ENCODE peak calls at places on chromosomes 3 and 15, in four cellular contexts. H is CD4-positive, alpha-beta memory T cell; V is tibial artery; G is AG04450. I is an unnamed sample.

GRCh38 chr3:194672876-194673275 is 885 bp upstream of the LSG1 start:
- DNase-seq in H (no peak), V (no peak), G (no peak), I (no peak)

GRCh38 chr3:179450321-179450720 is 949 bp downstream of the GNB4 start:
- DNase-seq in G (no peak), H (no peak), V (no peak), I (no peak)

GRCh38 chr15:31397851-31398661 is 71.4 kb downstream of the KLF13 start:
- DNase-seq in G (no peak), H (no peak), V (no peak), I (no peak)

GRCh38 chr15:38652183-38652794 is 87.7 kb upstream of the RASGRP1 start:
- DNase-seq in G (no peak), H (no peak), V (no peak), I (no peak)

GRCh38 chr3:156787926-156788663 is 38.1 kb upstream of the LEKR1 start:
- DNase-seq in V (no peak), G (peak; percentile 79), H (no peak), I (no peak)

GRCh38 chr15:29685156-29686078 is 136.9 kb downstream of the TJP1 start:
- DNase-seq in G (no peak), V (no peak), H (no peak), I (no peak)

GRCh38 chr3:12638105-12638504 is 25.8 kb downstream of the RAF1 start:
- DNase-seq in G (no peak), V (no peak), H (no peak), I (no peak)

GRCh38 chr15:26879770-26880169 is 12.9 kb downstream of the GABRA5 start:
- DNase-seq in H (no peak), G (no peak), V (no peak), I (no peak)

GRCh38 chr3:132803889-132804288 is 81.7 kb upstream of the NPHP3 start:
- DNase-seq in H (no peak), G (no peak), V (no peak), I (no peak)

GRCh38 chr15:32872606-32873291 is 154.9 kb downstream of the GREM1 start:
- DNase-seq in G (peak; percentile 91), V (peak; percentile 68), H (no peak), I (no peak)
- H3K27ac ChIP-seq in G (peak overlapping the region; percentile 97), V (peak overlapping the region; percentile 62), H (no peak overlapping the region), I (no peak overlapping the region)

DNA sequence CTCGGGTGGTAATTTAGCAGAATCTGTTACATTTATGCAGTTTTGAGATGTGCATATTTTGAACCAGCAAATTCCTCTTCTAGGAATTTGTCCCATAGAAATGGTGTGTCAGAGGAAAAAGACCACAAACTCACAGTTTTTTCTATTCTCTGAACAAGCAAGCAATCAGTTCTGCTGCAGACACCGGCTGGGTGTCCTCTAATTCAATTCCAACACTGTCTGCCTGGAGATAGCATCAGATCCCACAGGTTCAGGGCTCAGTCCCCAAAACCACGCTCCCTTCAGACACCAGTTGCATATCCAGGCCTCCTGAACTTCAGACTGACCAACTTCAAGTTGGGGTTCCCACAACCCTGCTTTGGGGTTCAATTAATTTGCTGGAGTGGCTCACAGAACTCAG is 36.5 kb downstream of the APH1B start:
- DNase-seq in G (no peak), V (no peak), H (no peak), I (no peak)
- H3K27ac ChIP-seq in G (no peak overlapping the region), V (no peak overlapping the region), H (no peak overlapping the region), I (no peak overlapping the region)

DNA sequence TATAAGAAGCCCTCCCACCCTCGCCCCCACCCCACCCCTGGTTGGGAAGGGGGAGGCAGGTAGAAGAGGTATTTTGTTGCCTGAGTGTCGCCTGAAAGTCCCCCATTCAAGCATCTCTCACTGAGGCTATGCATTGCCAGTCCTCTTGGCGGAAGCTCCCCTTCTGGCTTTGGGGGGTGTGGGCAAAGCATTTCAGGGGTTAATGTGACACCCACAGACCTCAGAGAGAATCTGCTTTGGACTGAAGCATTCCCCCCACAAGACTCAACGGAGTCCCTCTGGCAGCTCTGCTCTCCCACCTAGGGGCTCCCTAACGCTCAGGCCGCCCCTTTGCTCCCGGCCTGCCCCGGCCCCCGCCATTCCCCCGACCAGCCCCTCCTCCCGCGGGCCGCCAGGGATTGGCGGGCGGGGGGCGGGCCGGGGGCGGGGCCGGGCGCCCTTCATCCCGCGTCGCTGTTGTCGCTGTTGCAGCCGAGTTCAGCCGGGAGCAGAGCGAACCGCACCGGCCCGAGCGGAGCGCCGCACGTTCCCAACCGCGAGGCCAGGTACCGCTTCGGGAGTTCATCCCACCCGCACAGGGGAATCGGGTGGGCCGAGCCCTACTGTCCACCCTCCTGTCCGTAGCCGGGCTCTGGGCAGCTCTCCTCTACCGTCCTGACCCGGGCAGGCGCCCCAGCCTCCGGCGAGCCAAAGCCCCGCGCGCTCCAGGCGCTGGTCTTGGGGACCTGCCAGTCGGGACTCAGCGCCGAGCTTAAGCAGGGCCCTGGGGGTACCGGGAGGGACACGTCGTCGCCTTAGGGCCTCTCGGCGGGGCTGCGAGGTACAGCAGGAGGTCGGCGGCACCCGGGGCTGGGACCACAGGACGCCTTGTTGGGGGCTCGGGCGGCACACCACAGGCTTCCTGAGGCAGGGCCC is at the start of gene SLC38A3:
- DNase-seq in G (no peak), V (no peak), H (peak; percentile 8), I (no peak)
- H3K27ac ChIP-seq in G (no peak within 1 kb of the TSS), V (no peak within 1 kb of the TSS), H (no peak within 1 kb of the TSS), I (no peak within 1 kb of the TSS)

DNA sequence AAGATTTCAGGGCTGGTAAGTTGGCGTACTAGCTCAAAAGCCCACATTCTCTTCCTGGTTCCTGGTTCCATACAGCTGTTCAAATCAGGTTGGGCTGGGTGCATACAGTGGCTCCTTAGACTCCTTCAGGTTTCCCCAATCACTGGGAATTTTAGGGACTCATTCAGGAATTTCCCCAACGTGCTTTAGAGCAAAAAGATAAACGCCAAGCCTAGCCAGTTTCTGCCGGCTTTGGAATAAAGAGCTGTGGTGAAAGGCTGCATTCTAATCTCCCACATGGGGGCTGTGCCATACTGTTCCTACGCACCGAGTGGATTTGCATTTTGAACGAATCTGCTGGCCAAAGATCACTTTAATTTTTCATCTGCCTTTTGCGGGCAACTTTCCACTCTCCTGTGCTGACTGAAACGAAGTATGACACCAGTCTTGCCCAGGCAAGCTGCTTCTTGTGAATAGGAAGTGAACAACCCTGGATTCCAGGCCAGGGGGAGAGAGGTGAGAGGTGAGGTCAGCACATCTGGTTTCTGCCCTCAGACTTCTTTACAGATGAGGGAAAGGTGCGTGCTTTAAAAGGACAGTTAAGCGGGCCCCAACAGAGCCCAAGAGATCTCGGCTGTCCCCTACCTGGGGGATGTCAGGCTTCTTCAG is 184.2 kb upstream of the PDZRN3 start:
- DNase-seq in H (no peak), V (no peak), G (no peak), I (no peak)
- H3K27ac ChIP-seq in H (no peak overlapping the region), V (no peak overlapping the region), G (peak overlapping the region; percentile 11), I (no peak overlapping the region)

DNA sequence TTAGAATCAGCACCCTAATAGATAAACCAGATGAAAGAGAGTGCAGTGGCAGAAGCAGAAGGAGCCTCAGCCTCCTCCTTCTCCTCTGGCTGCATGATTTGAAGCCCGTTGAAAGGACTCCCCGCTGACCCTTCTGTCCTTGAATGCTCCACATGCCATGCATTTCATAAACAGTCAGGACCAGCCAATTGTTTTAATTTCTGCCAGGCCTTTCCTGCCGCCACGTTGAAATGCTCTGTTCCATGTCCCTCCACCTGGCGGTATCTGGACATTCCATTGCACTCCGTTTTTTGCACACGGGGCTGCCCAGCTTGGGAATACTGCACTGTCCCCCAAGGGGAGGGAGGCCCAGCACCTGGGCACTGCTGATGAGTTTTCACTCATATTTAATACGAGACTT is 35.2 kb upstream of the GLCE start:
- DNase-seq in G (no peak), V (no peak), H (no peak), I (no peak)
- H3K27ac ChIP-seq in G (no peak overlapping the region), V (no peak overlapping the region), H (no peak overlapping the region), I (no peak overlapping the region)

DNA sequence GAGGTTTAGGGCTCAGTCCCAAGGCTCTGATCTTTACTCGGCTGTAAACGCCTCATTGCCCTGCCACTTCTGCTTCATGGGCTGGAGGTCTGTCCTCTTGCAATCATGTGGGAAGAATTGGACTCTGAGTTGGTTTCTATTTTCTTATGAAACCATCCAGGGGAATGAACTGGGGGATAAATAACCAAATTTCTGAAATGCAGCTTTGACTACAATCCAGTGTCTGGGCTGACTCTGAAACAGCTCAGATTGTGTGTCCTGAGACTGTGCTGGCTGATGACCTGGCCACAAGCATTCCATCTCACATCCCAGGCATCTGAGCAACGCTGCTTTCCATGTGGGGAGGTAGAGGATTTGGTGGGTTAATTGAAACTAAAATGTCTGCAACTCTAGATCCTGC is 71.0 kb upstream of the GALNT15 start:
- DNase-seq in G (peak; percentile 74), V (peak; percentile 68), H (no peak), I (no peak)
- H3K27ac ChIP-seq in G (peak overlapping the region; percentile 99), V (peak overlapping the region; percentile 36), H (no peak overlapping the region), I (no peak overlapping the region)

GRCh38 chr3:55587476-55587875 is 100.4 kb upstream of the WNT5A start:
- DNase-seq in H (no peak), V (no peak), G (no peak), I (no peak)
- H3K27ac ChIP-seq in H (no peak overlapping the region), V (no peak overlapping the region), G (no peak overlapping the region), I (no peak overlapping the region)

I was measured in HL-60.